ENCODE peak calls at places on chromosome X, in eight cellular contexts. M is A549, U is H1, J is stomach, C is heart left ventricle, X is tibial nerve, O is HCT116, Y is uterus. B is an unnamed sample.

GRCh38 chrX:27884654-27885053 is 76.9 kb downstream of the MAGEB10 start:
- DNase-seq in C (no peak), J (no peak), X (no peak), M (no peak), O (no peak), Y (no peak), U (no peak), B (no peak)

GRCh38 chrX:17732138-17732783 is 5.0 kb upstream of the SCML1 start:
- DNase-seq in J (no peak), Y (no peak), X (no peak), U (no peak), M (no peak), O (no peak), C (no peak), B (no peak)

GRCh38 chrX:37813570-37813969 is 33.7 kb downstream of the CYBB start:
- DNase-seq in U (no peak), Y (no peak), X (no peak), M (no peak), C (no peak), O (no peak), J (no peak), B (no peak)

GRCh38 chrX:34350552-34350951 is 218.4 kb upstream of the FAM47A start:
- DNase-seq in O (no peak), C (no peak), J (no peak), M (no peak), U (no peak), Y (no peak), X (no peak), B (no peak)

GRCh38 chrX:11665144-11666040 is at the start of gene ARHGAP6:
- DNase-seq in Y (peak), U (no peak), M (no peak), C (peak), J (no peak), X (no peak), O (no peak), B (peak)

GRCh38 chrX:150683536-150684146 is 9.6 kb upstream of the MTMR1 start:
- DNase-seq in J (no peak), M (peak), U (no peak), X (no peak), Y (no peak), O (peak), C (no peak), B (no peak)

GRCh38 chrX:98448524-98448923 is 1564.8 kb downstream of the RPA4 start:
- DNase-seq in X (no peak), U (no peak), M (no peak), O (no peak), C (no peak), Y (no peak), J (no peak), B (no peak)

GRCh38 chrX:149473092-149473491 is 32.0 kb downstream of the IDS start:
- DNase-seq in C (no peak), J (no peak), X (no peak), O (no peak), U (no peak), Y (no peak), M (no peak), B (no peak)

GRCh38 chrX:109845996-109846395 is 112.9 kb upstream of the ACSL4 start:
- DNase-seq in M (no peak), J (no peak), C (no peak), U (no peak), X (no peak), Y (no peak), O (no peak), B (no peak)

GRCh38 chrX:129786210-129786651 is 6.5 kb downstream of the SASH3 start:
- DNase-seq in X (no peak), C (no peak), M (no peak), O (no peak), U (no peak), Y (no peak), J (no peak), B (no peak)

GRCh38 chrX:15789979-15790765 is at the start of gene ZRSR2:
- DNase-seq in M (peak), J (peak), U (peak), C (peak), X (peak), O (peak), Y (peak), B (peak)

GRCh38 chrX:18377802-18378201 is 23.3 kb upstream of the SCML2 start:
- DNase-seq in O (peak), Y (no peak), X (peak), C (no peak), J (peak), U (no peak), M (no peak), B (no peak)

GRCh38 chrX:136839196-136839595 is 41.3 kb downstream of the RBMX start:
- DNase-seq in C (no peak), O (no peak), U (no peak), Y (no peak), M (no peak), J (no peak), X (no peak), B (no peak)

GRCh38 chrX:80354966-80355465 is 65.2 kb upstream of the TENT5D start:
- DNase-seq in M (no peak), C (no peak), Y (no peak), J (no peak), X (no peak), U (no peak), O (no peak), B (no peak)

GRCh38 chrX:49163555-49164419 is 1.2 kb downstream of the MAGIX start:
- DNase-seq in J (peak), C (peak), U (peak), X (peak), O (peak), Y (peak), M (peak), B (peak)

GRCh38 chrX:28589048-28589447 is 1.8 kb downstream of the IL1RAPL1 start:
- DNase-seq in U (no peak), Y (no peak), O (no peak), C (no peak), J (no peak), X (no peak), M (no peak), B (no peak)

GRCh38 chrX:30657542-30658238 is 4.5 kb downstream of the GK start:
- DNase-seq in M (no peak), O (no peak), C (no peak), U (no peak), J (no peak), Y (no peak), X (no peak), B (no peak)

GRCh38 chrX:101774340-101774739 is 114.7 kb upstream of the ARMCX2 start:
- DNase-seq in Y (no peak), J (no peak), O (no peak), C (no peak), X (no peak), M (no peak), U (no peak), B (no peak)

GRCh38 chrX:131595120-131595519 is 51.2 kb downstream of the OR13H1 start:
- DNase-seq in Y (no peak), M (no peak), C (no peak), J (no peak), O (no peak), U (no peak), X (no peak), B (no peak)

GRCh38 chrX:129634541-129634940 is 20.2 kb downstream of the APLN start:
- DNase-seq in O (no peak), C (no peak), M (no peak), U (no peak), Y (no peak), X (no peak), J (no peak), B (no peak)

GRCh38 chrX:22629105-22629725 is 356.5 kb downstream of the CBLL2 start:
- DNase-seq in U (no peak), J (no peak), C (no peak), Y (no peak), M (no peak), X (no peak), O (no peak), B (no peak)

GRCh38 chrX:20266810-20267598 is at the start of gene RPS6KA3:
- DNase-seq in J (peak), C (peak), X (peak), O (peak), Y (peak), M (peak), U (peak), B (peak)
- TF ChIP-seq POLR2A in J (no peak), C (peak), X (peak), O (no peak), Y (peak), M (peak), U (peak), B (peak)

GRCh38 chrX:116318672-116319071 is 117.7 kb upstream of the SLC6A14 start:
- DNase-seq in Y (no peak), O (no peak), X (no peak), U (no peak), J (peak), M (no peak), C (no peak), B (no peak)
- H3K27ac ChIP-seq in Y (no peak), O (no peak), X (no peak), U (no peak), J (no peak), M (peak), C (no peak), B (no peak)

GRCh38 chrX:54640103-54640428 is 110.0 kb downstream of the GNL3L start:
- DNase-seq in X (no peak), U (no peak), C (no peak), M (no peak), O (no peak), Y (no peak), J (no peak), B (no peak)
- TF ChIP-seq CTCF in X (peak), U (no peak), C (no peak), M (no peak), O (no peak), Y (no peak), J (no peak), B (no peak)

GRCh38 chrX:120560405-120560841 is 339 bp downstream of the CUL4B start:
- DNase-seq in M (no peak), Y (no peak), X (peak), C (no peak), U (no peak), J (peak), O (no peak), B (no peak)

GRCh38 chrX:120559799-120560198 is 963 bp downstream of the CUL4B start:
- DNase-seq in C (no peak), U (no peak), X (no peak), O (no peak), J (no peak), M (no peak), Y (no peak), B (no peak)

GRCh38 chrX:120561634-120562568 is 1.1 kb upstream of the CUL4B start:
- DNase-seq in C (no peak), X (no peak), O (no peak), Y (no peak), M (no peak), U (no peak), J (no peak), B (no peak)

GRCh38 chrX:120562569-120562926 is 1.8 kb upstream of the CUL4B start:
- DNase-seq in M (no peak), X (no peak), U (no peak), C (no peak), J (no peak), Y (no peak), O (no peak), B (peak)

GRCh38 chrX:120560842-120561633 is at the start of gene CUL4B:
- DNase-seq in C (peak), M (peak), U (peak), X (peak), Y (peak), J (peak), O (peak), B (peak)
- TF ChIP-seq POLR2A in C (peak), M (peak), U (peak), X (peak), Y (peak), J (no peak), O (no peak), B (peak)

GRCh38 chrX:134374910-134375309 is 85.1 kb upstream of the HPRT1 start:
- DNase-seq in U (no peak), C (no peak), Y (no peak), J (no peak), O (no peak), M (no peak), X (no peak), B (no peak)
- H3K27ac ChIP-seq in U (no peak), C (no peak), Y (no peak), J (no peak), O (no peak), M (no peak), X (no peak), B (no peak)

DNA sequence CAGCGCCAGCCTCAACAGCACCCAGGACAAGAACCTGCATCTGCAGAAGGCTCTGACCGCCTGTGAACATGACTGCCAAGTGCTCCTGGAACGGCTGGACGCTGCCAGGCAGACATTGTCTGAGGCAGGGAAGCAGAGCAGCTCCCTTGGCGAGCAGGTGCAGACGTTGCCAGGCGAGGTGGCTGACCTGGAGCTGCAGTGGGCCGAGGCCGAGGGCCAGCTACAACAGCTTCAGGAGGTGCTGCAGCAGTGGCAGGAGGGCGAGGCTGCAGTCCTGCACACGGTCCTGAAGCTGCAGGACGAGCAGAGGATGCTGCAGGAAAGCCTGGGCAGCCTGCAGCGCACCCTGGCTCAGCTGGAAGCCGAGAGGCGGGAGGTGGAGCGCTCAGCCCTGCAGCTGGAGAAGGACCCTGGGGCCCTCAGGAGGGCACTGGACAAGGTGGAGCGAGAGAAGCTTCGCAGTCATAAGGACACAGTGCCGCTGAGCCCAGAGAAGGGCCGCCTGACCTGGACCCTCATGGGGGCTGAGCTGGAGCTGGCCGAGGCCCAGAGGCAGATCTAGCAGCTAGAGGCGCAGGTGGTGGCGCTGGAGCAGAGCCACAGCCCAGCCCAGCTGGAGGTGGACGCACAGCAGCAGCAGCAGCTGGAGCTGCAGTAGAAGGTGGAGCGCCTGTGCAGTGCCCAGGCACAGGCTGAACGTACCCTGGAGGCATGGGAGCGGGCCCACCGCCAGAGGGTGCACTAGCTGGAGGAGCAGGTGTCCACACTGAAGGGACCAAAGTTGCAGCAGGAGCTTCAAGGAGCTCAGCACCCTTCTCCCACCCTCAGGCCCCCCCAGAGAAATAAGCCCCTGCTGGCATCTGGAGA is 16.4 kb downstream of the SMIM10L2A start:
- DNase-seq in U (no peak), X (no peak), M (no peak), Y (no peak), C (no peak), J (no peak), O (no peak), B (no peak)
- TF ChIP-seq CTCF in U (no peak), X (no peak), M (peak), Y (no peak), C (no peak), J (no peak), O (peak), B (no peak)

DNA sequence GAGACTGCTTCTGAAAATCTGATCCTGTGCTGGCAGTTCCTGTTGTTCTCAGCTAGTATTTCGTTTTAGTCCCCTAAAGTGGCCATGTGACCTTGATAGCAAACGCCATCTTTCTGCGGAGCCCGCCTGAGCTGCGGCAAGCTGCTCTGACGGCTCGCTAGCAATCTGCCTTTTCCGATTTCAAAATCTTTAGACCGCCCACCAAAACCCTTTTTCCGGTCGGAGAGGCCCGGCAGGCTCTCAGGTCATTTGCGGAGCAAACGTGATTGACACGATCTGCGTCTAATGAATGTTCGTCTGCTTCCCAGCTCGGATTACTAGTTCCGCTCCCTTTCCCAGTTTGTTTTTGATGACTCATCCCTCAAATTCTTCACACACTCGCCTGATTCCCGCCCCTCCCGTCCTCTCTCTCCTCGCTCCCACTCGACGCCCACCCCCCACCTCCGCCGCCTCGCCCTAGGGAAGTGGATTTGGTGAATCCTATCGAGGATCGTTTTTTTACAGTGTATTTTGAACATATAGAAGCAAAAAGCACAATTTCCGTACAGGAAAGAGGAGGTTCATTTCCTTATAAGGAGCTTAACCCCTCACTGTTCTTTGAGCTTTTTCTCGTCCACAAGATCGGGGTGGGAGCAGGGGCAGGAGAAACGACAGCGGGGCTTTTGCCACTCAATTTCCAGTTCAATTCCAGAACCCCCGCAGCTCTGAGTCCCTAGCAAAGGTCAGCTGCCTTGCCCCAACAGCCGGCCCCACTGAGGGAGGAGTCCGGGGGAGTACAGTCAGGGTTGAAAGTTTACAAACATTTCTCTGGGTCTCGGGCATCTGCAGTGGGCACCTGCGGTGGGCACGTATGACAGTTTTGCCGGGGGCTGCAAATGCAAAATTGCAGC is 37.5 kb downstream of the NLGN3 start:
- DNase-seq in X (peak), M (peak), O (peak), C (peak), Y (peak), U (peak), J (peak), B (peak)
- TF ChIP-seq POLR2A in X (peak), M (peak), O (no peak), C (peak), Y (peak), U (peak), J (no peak), B (peak)

GRCh38 chrX:65635824-65636223 is 31.6 kb upstream of the MSN start:
- DNase-seq in J (no peak), U (no peak), C (no peak), Y (no peak), O (no peak), X (no peak), M (no peak), B (no peak)

GRCh38 chrX:65630771-65631170 is 36.7 kb upstream of the MSN start:
- DNase-seq in O (no peak), Y (no peak), J (no peak), X (no peak), M (no peak), U (no peak), C (no peak), B (no peak)

GRCh38 chrX:65634732-65635131 is 32.7 kb upstream of the MSN start:
- DNase-seq in O (no peak), C (no peak), Y (no peak), M (no peak), U (no peak), J (no peak), X (no peak), B (no peak)

GRCh38 chrX:65637335-65637734 is 30.1 kb upstream of the MSN start:
- DNase-seq in Y (no peak), X (no peak), M (no peak), C (no peak), O (no peak), U (no peak), J (no peak), B (no peak)

DNA sequence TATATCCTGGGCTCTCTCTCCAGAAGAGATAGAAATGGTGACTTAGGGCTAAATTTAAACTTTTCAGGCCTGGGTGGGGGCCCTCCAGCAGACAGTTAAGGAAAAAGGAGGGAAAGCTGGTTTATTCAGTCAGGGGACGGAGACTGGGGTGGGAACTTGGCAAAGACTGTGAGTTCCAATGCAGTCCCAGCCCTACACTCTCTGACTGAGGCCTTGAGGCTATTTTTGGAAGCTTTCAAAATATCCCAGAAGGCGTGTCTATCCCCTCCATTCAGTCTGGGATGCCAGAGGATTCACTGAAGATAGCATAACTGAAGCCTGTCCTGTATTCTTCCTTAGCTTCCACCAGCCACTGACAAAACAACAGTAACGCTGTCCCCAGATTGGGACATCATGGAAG is 32.1 kb upstream of the MSN start:
- DNase-seq in C (no peak), U (no peak), M (no peak), O (no peak), X (peak), J (no peak), Y (peak), B (peak)
- H3K27ac ChIP-seq in C (peak), U (no peak), M (peak), O (no peak), X (peak), J (peak), Y (peak), B (peak)

GRCh38 chrX:46676399-46677351 is 82.2 kb downstream of the SLC9A7 start:
- DNase-seq in J (no peak), X (no peak), M (no peak), U (no peak), C (no peak), O (no peak), Y (no peak), B (no peak)
- TF ChIP-seq CTCF in J (no peak), X (no peak), M (no peak), U (no peak), C (no peak), O (no peak), Y (no peak), B (no peak)